ENCODE peak calls at places on chromosomes 3 and 15, in four cellular contexts. M is K562, H is H1, V is GM12878. T is an unnamed sample.

GRCh38 chr3:195251336-195252065 is 19.5 kb downstream of the XXYLT1 start:
- DNase-seq in H (no peak), M (no peak), V (no peak), T (no peak)

GRCh38 chr3:9828801-9829755 is 14.7 kb downstream of the RPUSD3 start:
- DNase-seq in M (no peak), V (no peak), H (no peak), T (no peak)

GRCh38 chr3:4866841-4867240 is 112.4 kb upstream of the BHLHE40 start:
- DNase-seq in V (no peak), M (no peak), H (no peak), T (no peak)

GRCh38 chr3:160448845-160449659 is 534 bp downstream of the TRIM59 start:
- DNase-seq in M (no peak), V (no peak), H (no peak), T (no peak)

GRCh38 chr3:193827039-193827669 is 234.1 kb downstream of the OPA1 start:
- DNase-seq in H (no peak), V (no peak), M (no peak), T (no peak)

GRCh38 chr3:188664795-188665194 is 507.0 kb upstream of the TPRG1 start:
- DNase-seq in V (no peak), H (no peak), M (no peak), T (peak)

GRCh38 chr3:193214445-193214844 is 26.6 kb upstream of the PLAAT1 start:
- DNase-seq in V (no peak), H (no peak), M (no peak), T (no peak)

GRCh38 chr15:85750319-85750806 is 44.4 kb downstream of the KLHL25 start:
- DNase-seq in V (no peak), H (no peak), M (no peak), T (no peak)

GRCh38 chr3:136544532-136544931 is 207.6 kb downstream of the STAG1 start:
- DNase-seq in H (no peak), M (no peak), V (no peak), T (no peak)

GRCh38 chr15:93929375-93930094 is 301.8 kb upstream of the MCTP2 start:
- DNase-seq in H (no peak), V (no peak), M (no peak), T (no peak)

GRCh38 chr15:36024066-36024465 is 478.1 kb upstream of the DPH6 start:
- DNase-seq in M (no peak), V (no peak), H (no peak), T (no peak)

GRCh38 chr3:165185707-165186327 is 10.4 kb downstream of the SLITRK3 start:
- DNase-seq in H (peak), M (peak), V (peak), T (peak)

GRCh38 chr15:79769081-79769481 is 127.7 kb downstream of the MTHFS start:
- DNase-seq in V (no peak), H (no peak), M (no peak), T (peak)

GRCh38 chr3:46917257-46917656 is 39.7 kb downstream of the PTH1R start:
- DNase-seq in H (no peak), V (no peak), M (no peak), T (no peak)

GRCh38 chr15:64524778-64525177 is 64.4 kb downstream of the ZNF609 start:
- DNase-seq in M (no peak), H (no peak), V (no peak), T (peak)

GRCh38 chr3:14118400-14119165 is 6.1 kb downstream of the CHCHD4 start:
- DNase-seq in M (peak), V (no peak), H (no peak), T (peak)

GRCh38 chr3:194489736-194490612 is 3.2 kb upstream of the ATP13A3 start:
- DNase-seq in M (peak), H (no peak), V (no peak), T (no peak)

GRCh38 chr15:36066757-36067156 is 512.7 kb upstream of the CDIN1 start:
- DNase-seq in V (no peak), H (no peak), M (no peak), T (no peak)

GRCh38 chr3:186261638-186262037 is 100.4 kb downstream of the DGKG start:
- DNase-seq in M (no peak), V (no peak), H (no peak), T (no peak)

GRCh38 chr3:15782429-15782828 is 15.3 kb downstream of the ANKRD28 start:
- DNase-seq in H (no peak), M (no peak), V (no peak), T (no peak)

GRCh38 chr3:36695769-36696137 is 68.6 kb downstream of the DCLK3 start:
- DNase-seq in V (no peak), M (no peak), H (no peak), T (no peak)

GRCh38 chr3:134904796-134905646 is 110.0 kb downstream of the EPHB1 start:
- DNase-seq in V (peak), M (no peak), H (no peak), T (no peak)

GRCh38 chr3:185900228-185900627 is 37.6 kb downstream of the TRA2B start:
- DNase-seq in V (no peak), M (peak), H (no peak), T (peak)

GRCh38 chr15:82306791-82307713 is 42.2 kb downstream of the GOLGA6L10 start:
- DNase-seq in V (no peak), M (no peak), H (peak), T (no peak)

GRCh38 chr3:141795719-141796435 is 32.7 kb downstream of the GRK7 start:
- DNase-seq in V (no peak), H (no peak), M (no peak), T (no peak)

GRCh38 chr3:3753416-3753815 is 45.8 kb upstream of the LRRN1 start:
- DNase-seq in H (no peak), M (no peak), V (no peak), T (no peak)

GRCh38 chr3:101868534-101869464 is 19.5 kb downstream of the NFKBIZ start:
- DNase-seq in M (peak), V (no peak), H (no peak), T (no peak)

GRCh38 chr15:51367322-51367976 is 26.0 kb downstream of the GLDN start:
- DNase-seq in M (no peak), H (no peak), V (no peak), T (no peak)

GRCh38 chr3:71397046-71397445 is 186.5 kb downstream of the FOXP1 start:
- DNase-seq in M (peak), H (no peak), V (no peak), T (peak)

GRCh38 chr15:49902791-49903481 is 216.1 kb downstream of the ATP8B4 start:
- DNase-seq in M (no peak), V (no peak), H (no peak), T (no peak)

GRCh38 chr3:105676621-105677300 is 192.1 kb downstream of the CBLB start:
- DNase-seq in H (no peak), M (no peak), V (no peak), T (no peak)

GRCh38 chr3:58349792-58350626 is 17.3 kb downstream of the PXK start:
- DNase-seq in H (no peak), M (no peak), V (peak), T (no peak)

GRCh38 chr3:54822206-54822605 is 105.7 kb downstream of the LRTM1 start:
- DNase-seq in M (no peak), H (no peak), V (no peak), T (no peak)

GRCh38 chr3:171239757-171240503 is 213.4 kb upstream of the SLC2A2 start:
- DNase-seq in H (no peak), V (no peak), M (peak), T (no peak)

GRCh38 chr3:114442251-114442650 is 148.4 kb downstream of the TIGIT start:
- DNase-seq in H (no peak), V (no peak), M (no peak), T (no peak)

GRCh38 chr3:100045696-100046095 is 68.6 kb downstream of the FILIP1L start:
- DNase-seq in M (no peak), H (no peak), V (no peak), T (no peak)

GRCh38 chr15:48426941-48427340 is 95.7 kb downstream of the DUT start:
- DNase-seq in V (no peak), H (no peak), M (no peak), T (no peak)

GRCh38 chr15:100097342-100097899 is 244.4 kb downstream of the ADAMTS17 start:
- DNase-seq in M (no peak), V (no peak), H (no peak), T (no peak)

GRCh38 chr15:49082960-49083359 is 36.7 kb upstream of the SECISBP2L start:
- DNase-seq in V (no peak), H (no peak), M (no peak), T (no peak)

GRCh38 chr3:63429905-63430304 is 151.8 kb downstream of the SYNPR start:
- DNase-seq in H (no peak), M (no peak), V (no peak), T (no peak)
- H3K4me2 ChIP-seq in H (no peak), M (no peak), V (no peak), T (no peak)

GRCh38 chr3:117537949-117538348 is 828.4 kb downstream of the TUSC7 start:
- DNase-seq in V (no peak), M (no peak), H (no peak), T (no peak)

GRCh38 chr3:117534138-117534537 is 824.6 kb downstream of the TUSC7 start:
- DNase-seq in M (no peak), H (no peak), V (no peak), T (no peak)

GRCh38 chr3:117545484-117545883 is 835.9 kb downstream of the TUSC7 start:
- DNase-seq in M (no peak), H (no peak), V (no peak), T (no peak)

GRCh38 chr3:117540583-117540982 is 831.0 kb downstream of the TUSC7 start:
- DNase-seq in M (no peak), V (no peak), H (no peak), T (no peak)

GRCh38 chr3:117539729-117540128 is 830.1 kb downstream of the TUSC7 start:
- DNase-seq in H (no peak), M (no peak), V (no peak), T (no peak)
- TF ChIP-seq BRCA1 in H (no peak), M (no peak), V (no peak), T (no peak)

DNA sequence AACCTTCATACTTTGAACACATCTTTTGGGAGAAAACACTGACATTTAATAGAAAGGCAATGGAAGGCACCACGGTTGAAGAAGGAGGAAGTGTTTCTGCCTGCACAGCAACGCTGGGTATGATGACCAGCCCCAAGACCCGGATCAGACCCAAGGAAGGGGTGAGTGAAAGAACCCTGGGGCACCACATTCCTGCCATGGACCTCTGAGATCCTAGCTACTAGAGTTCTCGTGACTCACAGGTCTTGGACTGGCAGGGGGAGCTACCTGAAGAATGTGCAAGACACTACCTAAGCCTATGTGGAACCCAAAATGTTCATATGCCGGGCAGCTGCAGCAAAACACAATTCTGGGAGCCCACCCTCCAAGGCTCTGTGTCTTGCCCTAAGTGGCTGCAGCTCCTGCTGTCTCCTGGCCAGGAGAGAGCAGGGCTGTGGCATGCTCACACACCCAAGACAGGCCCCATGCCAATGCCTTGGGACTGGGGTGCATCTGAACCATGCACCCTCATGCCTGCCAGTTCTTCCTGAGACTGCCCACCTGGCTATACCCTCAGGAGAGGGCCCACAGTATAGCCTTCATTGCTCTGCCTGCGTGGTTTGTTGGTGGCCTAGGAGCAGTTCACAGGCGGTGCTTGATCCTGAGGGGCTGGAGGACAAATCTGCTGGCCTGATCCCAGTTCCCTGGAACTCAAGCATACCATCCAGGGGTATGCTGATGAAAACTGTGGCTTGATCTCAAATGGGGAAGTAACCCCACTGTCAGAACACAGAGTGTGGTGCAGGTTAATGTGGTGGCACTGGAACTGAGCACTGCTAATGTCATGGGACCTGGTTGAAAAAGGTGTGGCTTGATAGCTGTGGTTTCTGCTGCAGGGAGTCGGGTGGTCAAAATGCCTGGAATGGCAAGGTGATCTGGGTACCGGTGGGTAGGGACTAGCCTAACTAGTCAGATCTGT is 353.3 kb upstream of the ARHGEF26 start:
- DNase-seq in V (no peak), H (no peak), M (no peak), T (no peak)
- H3K4me2 ChIP-seq in V (no peak), H (no peak), M (no peak), T (no peak)

GRCh38 chr3:10983219-10983916 is 9.2 kb upstream of the SLC6A1 start:
- DNase-seq in H (peak), M (peak), V (no peak), T (peak)
- TF ChIP-seq BRCA1 in H (no peak), M (no peak), V (no peak), T (no peak)

GRCh38 chr3:122760457-122761271 is 33.0 kb downstream of the HSPBAP1 start:
- DNase-seq in V (no peak), H (peak), M (no peak), T (no peak)

GRCh38 chr3:122758877-122759670 is 34.6 kb downstream of the HSPBAP1 start:
- DNase-seq in M (no peak), H (no peak), V (no peak), T (no peak)

DNA sequence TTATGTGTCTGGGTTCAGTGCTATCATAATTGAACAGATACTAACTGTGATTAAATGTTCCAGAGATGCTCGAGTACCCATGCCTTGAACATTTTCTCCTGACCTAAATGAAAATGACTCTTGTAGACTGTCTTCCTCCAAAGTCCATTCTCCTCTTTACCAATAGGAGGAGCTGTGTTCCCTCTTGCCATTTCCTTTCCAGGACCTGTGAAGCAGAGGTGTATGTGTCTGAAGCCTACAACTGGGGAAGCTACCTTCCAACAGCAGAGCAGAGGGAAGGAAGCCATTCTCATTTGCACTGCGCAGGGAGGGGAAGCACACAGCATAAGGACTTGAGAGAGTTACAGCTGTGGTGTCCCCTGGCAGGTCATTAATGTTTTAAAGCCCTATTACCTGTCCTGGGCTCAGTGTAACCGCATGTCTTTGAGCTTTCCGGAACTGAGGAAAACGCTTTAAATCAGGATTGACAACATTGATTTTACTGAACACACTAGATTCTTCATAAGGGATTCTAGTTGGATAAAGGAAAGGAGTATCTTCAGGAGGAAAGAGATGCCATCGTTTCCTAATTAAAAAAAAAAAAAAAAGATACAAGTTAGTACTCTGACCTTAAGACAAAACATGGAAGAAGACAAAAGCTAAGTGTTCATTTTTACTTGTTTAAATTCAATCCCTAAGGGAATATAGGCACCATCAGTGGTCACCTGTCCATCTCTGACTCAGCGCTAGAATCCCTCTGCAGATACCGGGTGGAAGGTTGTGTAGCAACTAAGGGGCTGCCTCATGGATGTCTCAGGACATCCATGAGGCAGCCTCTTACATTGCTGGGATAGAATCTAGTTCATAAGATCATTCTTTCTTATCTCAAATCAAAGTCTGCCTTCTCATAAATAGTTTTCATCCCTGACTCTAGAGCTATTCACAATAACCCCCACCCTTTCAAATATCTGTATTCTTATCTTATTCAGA is 38.5 kb downstream of the HSPBAP1 start:
- DNase-seq in M (peak), H (no peak), V (peak), T (peak)
- H3K4me2 ChIP-seq in M (no peak), H (no peak), V (no peak), T (no peak)